ENCODE peak calls at places on chromosomes 12 and 14, in ten cellular contexts. I, V, N, D, F, A, L, G, E and Z are unnamed samples.

GRCh38 chr12:111363578-111363977 is 5.3 kb downstream of the PHETA1 start:
- DNase-seq in A (no peak), D (no peak), V (no peak), L (no peak), E (peak; percentile 40), F (no peak), N (no peak), G (peak; percentile 24), I (peak; percentile 48), Z (no peak)

GRCh38 chr14:52012635-52013034 is 23.3 kb downstream of the RTRAF start:
- DNase-seq in E (no peak), V (no peak), G (no peak), N (no peak), I (no peak), L (peak; percentile 50), D (no peak), A (peak; percentile 49), F (no peak), Z (no peak)

GRCh38 chr14:44374906-44375305 is 132.2 kb downstream of the FSCB start:
- DNase-seq in F (no peak), E (no peak), V (no peak), L (no peak), I (no peak), G (no peak), N (no peak), A (no peak), D (no peak), Z (no peak)

GRCh38 chr14:51999084-51999483 is 9.7 kb downstream of the RTRAF start:
- DNase-seq in N (no peak), L (no peak), D (no peak), F (no peak), G (no peak), A (no peak), E (no peak), V (no peak), I (peak; percentile 56), Z (no peak)

GRCh38 chr12:109743076-109743910 is 29.7 kb downstream of the FAM222A start:
- DNase-seq in N (no peak), I (no peak), E (no peak), F (no peak), G (no peak), D (no peak), A (peak; percentile 16), L (peak; percentile 10), V (peak; percentile 65), Z (no peak)

GRCh38 chr12:78863482-78864427 is 819 bp upstream of the SYT1 start:
- DNase-seq in E (peak; percentile 51), L (no peak), N (peak; percentile 38), F (no peak), D (no peak), G (peak; percentile 40), A (peak; percentile 64), I (peak; percentile 39), V (no peak), Z (peak; percentile 78)

GRCh38 chr12:57454566-57455373 is at the start of gene INHBE:
- DNase-seq in A (no peak), F (no peak), G (no peak), L (no peak), D (peak; percentile 39), E (no peak), N (no peak), V (no peak), I (peak; percentile 96), Z (peak; percentile 92)

GRCh38 chr14:80364274-80364673 is 153.0 kb upstream of the DIO2 start:
- DNase-seq in A (no peak), F (no peak), G (peak; percentile 25), L (no peak), V (no peak), D (no peak), N (no peak), E (no peak), I (peak; percentile 21), Z (peak; percentile 19)

GRCh38 chr12:132471858-132472255 is 18.1 kb upstream of the FBRSL1 start:
- DNase-seq in F (no peak), A (peak; percentile 4), E (no peak), D (no peak), L (no peak), I (no peak), G (no peak), V (no peak), N (no peak), Z (no peak)

GRCh38 chr12:3214508-3215365 is 137.6 kb downstream of the TSPAN9 start:
- DNase-seq in F (no peak), E (no peak), N (no peak), G (peak; percentile 39), A (no peak), D (no peak), V (no peak), I (no peak), L (no peak), Z (peak; percentile 90)

GRCh38 chr12:39329015-39329414 is 113.9 kb downstream of the KIF21A start:
- DNase-seq in A (no peak), F (no peak), I (no peak), E (peak; percentile 15), D (no peak), V (no peak), G (peak; percentile 20), N (no peak), L (no peak), Z (no peak)

GRCh38 chr12:46549527-46550265 is 177.1 kb upstream of the SLC38A2 start:
- DNase-seq in D (no peak), A (no peak), N (no peak), I (peak; percentile 97), V (no peak), L (no peak), G (peak; percentile 96), F (no peak), E (peak; percentile 86), Z (no peak)

GRCh38 chr14:20802341-20803084 is at the start of gene RNASE1:
- DNase-seq in I (no peak), V (no peak), G (peak; percentile 80), N (peak; percentile 72), F (no peak), E (no peak), L (peak; percentile 70), D (no peak), A (peak; percentile 40), Z (no peak)

GRCh38 chr12:24625103-24625502 is 323.8 kb downstream of the BCAT1 start:
- DNase-seq in G (no peak), D (no peak), I (no peak), E (no peak), L (no peak), V (no peak), N (no peak), F (no peak), A (no peak), Z (no peak)

GRCh38 chr14:92164958-92165357 is 43.2 kb downstream of the CPSF2 start:
- DNase-seq in L (no peak), G (no peak), A (no peak), E (no peak), I (no peak), F (no peak), D (no peak), N (no peak), V (no peak), Z (no peak)
- H3K36me3 ChIP-seq in L (peaks cover 43% of the 10 kb centered on the region), G (peaks cover 4% of the 10 kb centered on the region), A (no peaks in the 10 kb centered on the region), E (peaks cover 10% of the 10 kb centered on the region), I (peaks cover 18% of the 10 kb centered on the region), F (peaks cover 16% of the 10 kb centered on the region), D (peaks cover 66% of the 10 kb centered on the region), N (peaks cover 52% of the 10 kb centered on the region), V (peaks cover 56% of the 10 kb centered on the region), Z (peaks cover 14% of the 10 kb centered on the region)

GRCh38 chr14:91573894-91574837 is 64.1 kb upstream of the PPP4R3A start:
- DNase-seq in L (peak; percentile 39), G (peak; percentile 48), D (peak; percentile 82), N (peak; percentile 77), A (no peak), F (peak; percentile 53), I (peak; percentile 25), E (peak; percentile 31), V (no peak), Z (peak; percentile 66)

GRCh38 chr14:91569301-91569700 is 59.2 kb upstream of the PPP4R3A start:
- DNase-seq in D (no peak), A (no peak), N (no peak), V (no peak), G (no peak), F (no peak), I (no peak), L (no peak), E (no peak), Z (no peak)

GRCh38 chr14:91575469-91576208 is 65.5 kb upstream of the PPP4R3A start:
- DNase-seq in G (no peak), E (no peak), D (no peak), F (no peak), N (peak; percentile 35), I (no peak), V (no peak), A (no peak), L (no peak), Z (peak; percentile 45)

GRCh38 chr14:91570021-91570420 is 59.9 kb upstream of the PPP4R3A start:
- DNase-seq in L (no peak), D (no peak), F (no peak), V (no peak), E (no peak), N (no peak), G (no peak), I (no peak), A (no peak), Z (peak; percentile 72)

DNA sequence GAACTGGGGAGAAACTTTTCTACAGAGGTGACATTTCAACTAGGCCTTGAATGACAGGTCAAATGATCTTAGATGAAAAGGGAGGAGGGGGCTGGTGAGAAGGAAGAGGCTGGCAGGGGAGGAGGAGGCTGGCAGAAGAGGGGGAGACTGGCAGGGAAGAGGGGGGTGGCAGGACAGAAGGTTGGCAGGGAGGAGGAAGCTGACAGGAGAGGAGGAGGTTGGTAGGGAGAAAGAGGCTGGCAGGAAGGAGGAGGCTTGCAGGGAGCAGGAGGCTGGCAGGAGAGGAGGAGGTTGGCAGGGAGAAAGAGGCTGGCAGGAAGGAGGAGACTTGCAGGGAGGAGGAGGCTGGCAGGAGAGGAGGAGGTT is 63.4 kb upstream of the PPP4R3A start:
- DNase-seq in N (no peak), F (no peak), E (no peak), L (no peak), I (no peak), V (no peak), A (no peak), G (no peak), D (no peak), Z (no peak)
- H3K4me3 ChIP-seq in N (no peak overlapping the region), F (peak overlapping the region; percentile 84), E (no peak overlapping the region), L (peak overlapping the region; percentile 75), I (no peak overlapping the region), V (peak overlapping the region; percentile 41), A (no peak overlapping the region), G (peak overlapping the region; percentile 42), D (peak overlapping the region; percentile 8), Z (no peak overlapping the region)

DNA sequence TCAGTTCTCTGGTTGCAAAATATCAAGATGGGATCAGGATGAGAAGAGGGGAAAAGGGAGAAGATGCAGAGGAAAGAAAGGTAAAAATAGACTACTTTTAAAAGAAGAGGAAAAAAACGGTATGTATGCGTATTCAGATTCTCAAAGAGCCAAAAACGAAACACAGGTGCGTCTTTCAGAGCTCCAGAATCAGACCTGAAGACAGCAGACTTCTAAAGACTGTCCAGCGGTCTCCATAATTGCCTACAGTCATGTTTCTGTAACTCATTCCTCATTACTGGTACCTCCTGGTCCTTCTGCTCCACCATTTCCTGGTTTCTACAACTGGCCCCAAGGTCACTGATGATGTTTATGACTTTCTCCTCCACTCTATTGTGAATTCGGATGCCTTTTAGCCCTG is 12.4 kb upstream of the KCNA5 start:
- DNase-seq in G (no peak), V (no peak), A (no peak), D (no peak), F (no peak), I (no peak), L (no peak), N (no peak), E (no peak), Z (no peak)
- H3K27me3 ChIP-seq in G (no peaks in the 10 kb centered on the region), V (peaks cover 6% of the 10 kb centered on the region), A (no peaks in the 10 kb centered on the region), D (peaks cover 8% of the 10 kb centered on the region), F (no peaks in the 10 kb centered on the region), I (peaks cover 11% of the 10 kb centered on the region), L (no peaks in the 10 kb centered on the region), N (no peaks in the 10 kb centered on the region), E (no peaks in the 10 kb centered on the region), Z (no peaks in the 10 kb centered on the region)

GRCh38 chr14:74660167-74660566 is 48.1 kb upstream of the LTBP2 start:
- DNase-seq in A (no peak), G (peak; percentile 34), L (no peak), I (peak; percentile 32), F (no peak), E (no peak), V (no peak), D (no peak), N (no peak), Z (no peak)
- H3K36me3 ChIP-seq in A (no peaks in the 10 kb centered on the region), G (peaks cover 6% of the 10 kb centered on the region), L (peaks cover 5% of the 10 kb centered on the region), I (peaks cover 30% of the 10 kb centered on the region), F (peaks cover 4% of the 10 kb centered on the region), E (peaks cover 24% of the 10 kb centered on the region), V (peaks cover 42% of the 10 kb centered on the region), D (peaks cover 58% of the 10 kb centered on the region), N (peaks cover 18% of the 10 kb centered on the region), Z (peaks cover 22% of the 10 kb centered on the region)